ENCODE peak calls at places on chromosomes 3 and 15, in six cellular contexts. One of them, this sample, is unnamed.

GRCh38 chr3:59192473-59192872 is 142.6 kb upstream of the CFAP20DC start:
- DNase-seq in AG08396: peak
- DNase-seq in HFF-Myc: no peak
- DNase-seq in A549: no peak
- DNase-seq in GM03348: peak
- DNase-seq in CD8-positive, alpha-beta memory T cell: no peak
- DNase-seq in this sample: no peak

GRCh38 chr3:66259721-66260255 is 39.0 kb downstream of the SLC25A26 start:
- DNase-seq in AG08396: no peak
- DNase-seq in HFF-Myc: no peak
- DNase-seq in A549: no peak
- DNase-seq in GM03348: no peak
- DNase-seq in CD8-positive, alpha-beta memory T cell: no peak
- DNase-seq in this sample: no peak

GRCh38 chr3:37660782-37661181 is 200.9 kb upstream of the CTDSPL start:
- DNase-seq in AG08396: no peak
- DNase-seq in HFF-Myc: no peak
- DNase-seq in A549: no peak
- DNase-seq in GM03348: no peak
- DNase-seq in CD8-positive, alpha-beta memory T cell: no peak
- DNase-seq in this sample: no peak

GRCh38 chr3:37861540-37862051 is at the start of gene CTDSPL:
- DNase-seq in AG08396: peak
- DNase-seq in HFF-Myc: no peak
- DNase-seq in A549: peak
- DNase-seq in GM03348: peak
- DNase-seq in CD8-positive, alpha-beta memory T cell: no peak
- DNase-seq in this sample: no peak

GRCh38 chr3:100954990-100955389 is 38.2 kb downstream of the ABI3BP start:
- DNase-seq in AG08396: peak
- DNase-seq in HFF-Myc: no peak
- DNase-seq in A549: no peak
- DNase-seq in GM03348: peak
- DNase-seq in CD8-positive, alpha-beta memory T cell: no peak
- DNase-seq in this sample: no peak

GRCh38 chr3:16338999-16339398 is 74.0 kb downstream of the OXNAD1 start:
- DNase-seq in AG08396: peak
- DNase-seq in HFF-Myc: peak
- DNase-seq in A549: peak
- DNase-seq in GM03348: peak
- DNase-seq in CD8-positive, alpha-beta memory T cell: peak
- DNase-seq in this sample: no peak

GRCh38 chr3:172973799-172974198 is 167.2 kb downstream of the SPATA16 start:
- DNase-seq in AG08396: no peak
- DNase-seq in HFF-Myc: no peak
- DNase-seq in A549: no peak
- DNase-seq in GM03348: no peak
- DNase-seq in CD8-positive, alpha-beta memory T cell: no peak
- DNase-seq in this sample: no peak

GRCh38 chr15:75718326-75718725 is 5.7 kb upstream of the CSPG4 start:
- DNase-seq in AG08396: peak
- DNase-seq in HFF-Myc: no peak
- DNase-seq in A549: no peak
- DNase-seq in GM03348: peak
- DNase-seq in CD8-positive, alpha-beta memory T cell: no peak
- DNase-seq in this sample: no peak

This sample was measured in CD4-positive, alpha-beta T cell.